ENCODE peak calls at places on chromosomes 2 and 18, in ten cellular contexts. P is mucosa of descending colon, A is NCI-H1417, U is GM18507, V is ovary, L is NCI-H1105, X is erythroblast, E is HT1080, M is mesendoderm, I is progenitor cell of endocrine pancreas. B is an unnamed sample.

GRCh38 chr18:25284861-25285574 is 66.9 kb downstream of the ZNF521 start:
- DNase-seq in P (no peak), A (peak), U (no peak), V (peak), L (no peak), X (no peak), E (no peak), M (peak), I (no peak), B (peak)

GRCh38 chr2:209937893-209938292 is 64.5 kb upstream of the RPE start:
- DNase-seq in P (no peak), A (no peak), U (no peak), V (no peak), L (no peak), X (no peak), E (no peak), M (no peak), I (no peak), B (peak)

GRCh38 chr2:231601356-231602229 is 8.9 kb downstream of the TEX44 start:
- DNase-seq in P (peak), A (peak), U (no peak), V (peak), L (peak), X (peak), E (peak), M (peak), I (peak), B (peak)

GRCh38 chr2:217742276-217742675 is 260.5 kb downstream of the TNS1 start:
- DNase-seq in P (no peak), A (no peak), U (no peak), V (no peak), L (no peak), X (no peak), E (no peak), M (no peak), I (no peak), B (no peak)

GRCh38 chr2:239918749-239919148 is 106.4 kb downstream of the NDUFA10 start:
- DNase-seq in P (no peak), A (no peak), U (no peak), V (no peak), L (no peak), X (no peak), E (no peak), M (no peak), I (no peak), B (no peak)

GRCh38 chr2:60212174-60212945 is 341.1 kb downstream of the BCL11A start:
- DNase-seq in P (no peak), A (no peak), U (no peak), V (no peak), L (no peak), X (no peak), E (no peak), M (no peak), I (no peak), B (no peak)

GRCh38 chr18:48983793-48984437 is 33.1 kb upstream of the SMAD7 start:
- DNase-seq in P (no peak), A (peak), U (no peak), V (no peak), L (peak), X (no peak), E (no peak), M (no peak), I (no peak), B (no peak)

GRCh38 chr2:174632847-174633620 is 35.4 kb upstream of the WIPF1 start:
- DNase-seq in P (no peak), A (no peak), U (no peak), V (no peak), L (no peak), X (peak), E (no peak), M (no peak), I (no peak), B (peak)

GRCh38 chr2:148545387-148546256 is 98.9 kb upstream of the EPC2 start:
- DNase-seq in P (no peak), A (no peak), U (no peak), V (no peak), L (no peak), X (no peak), E (no peak), M (no peak), I (no peak), B (no peak)

B was measured in iris pigment epithelial cell.